ENCODE peak calls at places on chromosomes 12 and 14, in ten cellular contexts. Q is CD8-positive, alpha-beta memory T cell; L is heart left ventricle; X is gastrocnemius medialis; G is body of pancreas; P is esophagus squamous epithelium; K is psoas muscle; T is astrocyte of the cerebellum; M is IMR-90; H is fibroblast of pulmonary artery. V is an unnamed sample.

GRCh38 chr12:1911598-1912575 is 6.6 kb downstream of the CACNA2D4 start:
- DNase-seq in T (no peak), Q (no peak), L (no peak), K (peak; percentile 88), H (no peak), G (no peak), M (no peak), X (peak; percentile 74), P (no peak), V (no peak)

GRCh38 chr12:40446385-40446784 is 221.6 kb downstream of the LRRK2 start:
- DNase-seq in G (no peak), X (no peak), L (no peak), M (peak; percentile 2), K (no peak), P (no peak), H (peak; percentile 7), Q (no peak), T (no peak), V (no peak)

GRCh38 chr12:12744556-12745305 is 27.6 kb downstream of the CDKN1B start:
- DNase-seq in T (no peak), G (no peak), X (no peak), P (no peak), H (no peak), Q (no peak), L (no peak), M (no peak), K (no peak), V (no peak)

GRCh38 chr14:100893228-100893601 is 10.3 kb downstream of the RTL1 start:
- DNase-seq in T (no peak), K (no peak), Q (no peak), M (no peak), P (no peak), G (no peak), L (no peak), X (no peak), H (no peak), V (no peak)

GRCh38 chr14:54890794-54891193 is 11.8 kb downstream of the GCH1 start:
- DNase-seq in T (no peak), L (no peak), Q (no peak), M (no peak), X (no peak), H (no peak), K (no peak), G (no peak), P (no peak), V (no peak)

GRCh38 chr14:73491256-73491976 is 683 bp downstream of the RIOX1 start:
- DNase-seq in X (peak; percentile 32), G (peak; percentile 70), H (peak; percentile 60), M (peak; percentile 64), K (peak; percentile 76), L (peak; percentile 45), P (no peak), T (no peak), Q (peak; percentile 64), V (no peak)

GRCh38 chr14:67636361-67636919 is 16.7 kb downstream of the ARG2 start:
- DNase-seq in L (no peak), M (peak; percentile 19), Q (no peak), X (peak; percentile 59), H (no peak), G (no peak), K (no peak), P (no peak), T (no peak), V (no peak)

GRCh38 chr14:82501554-82501953 is 967.9 kb upstream of the SEL1L start:
- DNase-seq in L (no peak), T (no peak), G (no peak), Q (no peak), K (no peak), H (no peak), X (no peak), P (no peak), M (no peak), V (no peak)

GRCh38 chr12:123267335-123267920 is 4.2 kb downstream of the CDK2AP1 start:
- DNase-seq in P (no peak), L (no peak), G (no peak), T (no peak), K (no peak), Q (no peak), H (no peak), M (no peak), X (no peak), V (no peak)
- H3K4me3 ChIP-seq in P (no peak overlapping the region), L (no peak overlapping the region), G (no peak overlapping the region), T (no peak overlapping the region), K (peak overlapping the region; percentile 62), Q (no peak overlapping the region), H (no peak overlapping the region), M (no peak overlapping the region), X (no peak overlapping the region), V (no peak overlapping the region)

DNA sequence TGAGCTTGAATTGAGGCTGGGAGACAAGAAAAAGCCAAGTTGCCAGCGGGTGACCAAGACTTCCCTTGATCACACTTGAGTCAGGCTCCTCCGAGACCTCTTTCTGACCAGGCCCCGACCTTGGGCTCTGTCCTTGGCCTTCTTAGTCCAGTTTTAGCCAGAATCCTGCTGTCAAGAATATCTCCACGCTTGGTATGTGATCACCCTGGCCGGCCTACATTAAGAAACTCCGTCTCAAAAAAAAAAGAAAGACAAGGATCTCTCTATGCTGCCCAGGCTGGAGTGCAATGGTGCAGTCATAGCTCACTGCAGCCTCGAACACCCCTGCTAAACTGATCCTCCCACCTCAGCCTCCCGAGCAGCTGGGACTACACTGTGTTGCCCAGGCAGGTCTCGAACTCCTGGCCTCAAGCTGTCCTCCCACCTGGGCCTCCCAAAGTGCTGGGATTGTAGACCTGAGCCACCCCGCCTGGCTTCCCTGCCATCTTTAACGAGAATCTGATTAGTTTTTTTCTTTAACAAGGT is 1.0 kb upstream of the ITPK1 start:
- DNase-seq in G (no peak), M (no peak), P (no peak), H (no peak), X (no peak), T (no peak), Q (no peak), L (no peak), K (no peak), V (no peak)
- H3K4me3 ChIP-seq in G (no peak overlapping the region), M (peak overlapping the region; percentile 81), P (peak overlapping the region; percentile 88), H (peak overlapping the region; percentile 67), X (peak overlapping the region; percentile 83), T (peak overlapping the region; percentile 62), Q (peak overlapping the region; percentile 79), L (peak overlapping the region; percentile 94), K (peak overlapping the region; percentile 93), V (no peak overlapping the region)

DNA sequence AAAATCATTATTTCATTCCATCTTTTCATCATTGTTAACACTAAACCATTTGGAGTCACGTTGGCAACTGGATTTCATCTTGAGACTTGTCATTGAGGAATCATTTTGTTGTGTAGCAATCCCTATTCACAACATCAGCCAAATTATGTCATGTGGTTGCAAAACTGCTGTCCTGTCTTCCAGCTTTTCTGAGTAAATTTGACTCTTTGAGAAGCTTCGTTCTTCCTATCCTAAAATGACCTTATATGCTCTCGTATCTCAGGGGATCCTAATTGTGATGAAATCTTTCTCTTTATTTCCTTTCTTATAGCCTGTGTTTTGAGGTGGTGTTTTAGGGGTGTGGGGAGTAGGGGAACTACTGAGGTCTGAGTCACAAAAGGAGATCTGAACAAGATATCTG is 30.6 kb upstream of the KICS2 start:
- DNase-seq in K (no peak), L (no peak), G (no peak), Q (no peak), H (peak; percentile 90), X (no peak), T (no peak), M (peak; percentile 61), P (no peak), V (no peak)
- H3K4me3 ChIP-seq in K (no peak overlapping the region), L (no peak overlapping the region), G (no peak overlapping the region), Q (no peak overlapping the region), H (no peak overlapping the region), X (no peak overlapping the region), T (no peak overlapping the region), M (no peak overlapping the region), P (no peak overlapping the region), V (no peak overlapping the region)

GRCh38 chr14:56796259-56796658 is 14.0 kb downstream of the OTX2 start:
- DNase-seq in X (no peak), P (no peak), Q (no peak), T (no peak), L (no peak), H (no peak), G (no peak), M (no peak), K (no peak), V (no peak)
- H3K4me3 ChIP-seq in X (no peak overlapping the region), P (no peak overlapping the region), Q (no peak overlapping the region), T (no peak overlapping the region), L (no peak overlapping the region), H (no peak overlapping the region), G (no peak overlapping the region), M (no peak overlapping the region), K (no peak overlapping the region), V (no peak overlapping the region)

GRCh38 chr12:53201639-53202038 is 5.4 kb downstream of the ITGB7 start:
- DNase-seq in L (no peak), P (no peak), X (no peak), K (no peak), T (no peak), Q (no peak), G (no peak), H (no peak), M (no peak), V (no peak)
- H3K4me3 ChIP-seq in L (no peak overlapping the region), P (no peak overlapping the region), X (no peak overlapping the region), K (no peak overlapping the region), T (no peak overlapping the region), Q (no peak overlapping the region), G (no peak overlapping the region), H (no peak overlapping the region), M (no peak overlapping the region), V (no peak overlapping the region)

DNA sequence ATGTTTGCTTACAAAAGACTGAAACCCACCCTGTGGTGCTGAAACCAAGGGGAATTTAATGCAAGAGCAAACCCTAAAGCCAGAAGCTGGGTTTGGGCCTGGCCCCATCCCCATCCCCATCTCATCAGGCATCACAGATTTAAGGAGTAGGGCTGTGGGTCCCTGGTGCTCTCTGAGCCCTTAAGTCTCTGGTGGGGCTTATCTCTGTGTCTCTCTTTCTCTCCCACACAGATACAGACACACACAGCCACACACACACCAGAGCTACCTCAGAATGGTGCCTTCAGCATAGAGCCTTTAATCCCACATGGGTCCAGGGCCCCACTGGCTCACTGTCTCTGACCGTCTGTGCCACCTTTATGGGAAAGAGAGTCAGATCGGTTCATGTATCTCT is 237.0 kb downstream of the SLC41A2 start:
- DNase-seq in T (peak; percentile 31), Q (no peak), H (no peak), X (no peak), K (no peak), M (no peak), P (no peak), G (no peak), L (no peak), V (no peak)
- H3K4me3 ChIP-seq in T (peak overlapping the region; percentile 8), Q (peak overlapping the region; percentile 65), H (no peak overlapping the region), X (peak overlapping the region; percentile 46), K (peak overlapping the region; percentile 54), M (no peak overlapping the region), P (peak overlapping the region; percentile 32), G (no peak overlapping the region), L (peak overlapping the region; percentile 45), V (no peak overlapping the region)

GRCh38 chr12:96219700-96220206 is 25.6 kb downstream of the ELK3 start:
- DNase-seq in X (no peak), T (peak; percentile 69), K (no peak), M (peak; percentile 98), L (no peak), Q (no peak), H (peak; percentile 92), P (peak; percentile 27), G (no peak), V (no peak)
- H3K4me3 ChIP-seq in X (no peak overlapping the region), T (no peak overlapping the region), K (no peak overlapping the region), M (no peak overlapping the region), L (no peak overlapping the region), Q (no peak overlapping the region), H (no peak overlapping the region), P (peak overlapping the region; percentile 15), G (no peak overlapping the region), V (no peak overlapping the region)

V was measured in LNCaP clone FGC.